ENCODE peak calls at places on chromosomes 5 and 9, in eight cellular contexts. J is stimulated activated naive B cell treated with anti-CD40 and anti-IgM and Interleukin-4, amounts not matched to agents 10 μg/mL and 1 μg/mL and 100 μg/mL, for 72 hours; P is left lung; I is fibroblast of villous mesenchyme; E is GM19239; R is M059J; Z is HS-27A; B is ELR. V is an unnamed sample.

GRCh38 chr9:109251080-109251775 is 69.6 kb downstream of the EPB41L4B start:
- DNase-seq in P (no peak), Z (no peak), R (peak; percentile 78), I (peak; percentile 11), J (no peak), E (no peak), B (peak; percentile 78), V (no peak)

GRCh38 chr5:171798413-171798812 is 12.8 kb downstream of the SMIM23 start:
- DNase-seq in P (no peak), E (no peak), R (no peak), Z (no peak), B (no peak), J (no peak), I (no peak), V (no peak)

GRCh38 chr9:31347082-31347617 is 1037.3 kb upstream of the ACO1 start:
- DNase-seq in B (no peak), Z (no peak), P (no peak), E (peak; percentile 14), I (peak; percentile 65), R (peak; percentile 51), J (no peak), V (no peak)

GRCh38 chr5:139726248-139726647 is 69.4 kb upstream of the PSD2 start:
- DNase-seq in E (no peak), I (no peak), Z (no peak), B (no peak), R (peak; percentile 79), P (no peak), J (no peak), V (no peak)

GRCh38 chr9:118038713-118039112 is 334.5 kb downstream of the TLR4 start:
- DNase-seq in I (no peak), B (no peak), R (no peak), E (no peak), J (no peak), P (no peak), Z (no peak), V (no peak)

GRCh38 chr5:149387081-149387611 is 8.1 kb upstream of the IL17B start:
- DNase-seq in J (no peak), E (no peak), I (peak; percentile 97), B (peak; percentile 20), P (no peak), R (peak; percentile 78), Z (no peak), V (no peak)

GRCh38 chr9:34218452-34218851 is 39.6 kb downstream of the UBAP1 start:
- DNase-seq in I (no peak), R (no peak), P (no peak), E (no peak), B (no peak), Z (no peak), J (no peak), V (no peak)

GRCh38 chr5:179376701-179377420 is 31.6 kb upstream of the ADAMTS2 start:
- DNase-seq in R (no peak), E (no peak), B (no peak), I (no peak), J (no peak), Z (no peak), P (no peak), V (no peak)

GRCh38 chr5:107431536-107431935 is 239.2 kb downstream of the EFNA5 start:
- DNase-seq in E (no peak), I (no peak), Z (no peak), J (no peak), B (no peak), P (no peak), R (no peak), V (no peak)

GRCh38 chr5:166401391-166401790 is 1890.1 kb upstream of the WWC1 start:
- DNase-seq in E (no peak), J (no peak), I (no peak), Z (no peak), P (no peak), R (no peak), B (no peak), V (no peak)

GRCh38 chr5:73028991-73029540 is 73.2 kb downstream of the FCHO2 start:
- DNase-seq in P (no peak), E (no peak), J (no peak), B (peak; percentile 7), I (no peak), Z (no peak), R (peak; percentile 4), V (no peak)

GRCh38 chr9:908806-909205 is 67.3 kb downstream of the DMRT1 start:
- DNase-seq in Z (no peak), I (no peak), R (no peak), P (no peak), J (no peak), E (no peak), B (no peak), V (no peak)

GRCh38 chr9:77935974-77936373 is 95.6 kb downstream of the GNAQ start:
- DNase-seq in Z (no peak), R (no peak), I (no peak), E (no peak), J (no peak), P (no peak), B (no peak), V (no peak)

GRCh38 chr5:133259199-133259997 is 207.6 kb downstream of the HSPA4 start:
- DNase-seq in B (no peak), I (no peak), P (no peak), R (no peak), Z (no peak), J (no peak), E (no peak), V (no peak)

GRCh38 chr9:108784998-108785397 is 70.8 kb downstream of the ACTL7B start:
- DNase-seq in I (peak; percentile 55), E (no peak), J (no peak), Z (no peak), P (no peak), B (no peak), R (peak; percentile 70), V (no peak)

GRCh38 chr5:145827275-145827674 is 7.9 kb downstream of the PRELID2 start:
- DNase-seq in R (no peak), I (no peak), P (no peak), E (no peak), Z (no peak), J (no peak), B (no peak), V (no peak)

GRCh38 chr5:111498346-111498745 is 14.0 kb downstream of the STARD4 start:
- DNase-seq in J (no peak), P (no peak), Z (no peak), R (no peak), E (no peak), I (no peak), B (no peak), V (no peak)

GRCh38 chr9:70101265-70101664 is 57.6 kb downstream of the MAMDC2 start:
- DNase-seq in P (no peak), R (peak; percentile 32), Z (no peak), I (peak; percentile 42), J (no peak), B (peak; percentile 49), E (no peak), V (no peak)

GRCh38 chr5:75523275-75523674 is 11.6 kb downstream of the POLK start:
- DNase-seq in Z (no peak), E (no peak), I (no peak), J (no peak), P (no peak), B (no peak), R (no peak), V (no peak)

GRCh38 chr5:78638423-78638822 is 10.1 kb downstream of the LHFPL2 start:
- DNase-seq in R (peak; percentile 100), I (peak; percentile 92), J (no peak), P (no peak), E (no peak), Z (peak; percentile 7), B (peak; percentile 100), V (no peak)

GRCh38 chr9:100554935-100555401 is 22.9 kb upstream of the CAVIN4 start:
- DNase-seq in E (no peak), P (no peak), J (no peak), B (no peak), I (peak; percentile 64), R (no peak), Z (no peak), V (no peak)

GRCh38 chr5:55923177-55923872 is 71.4 kb downstream of the IL6ST start:
- DNase-seq in R (peak; percentile 52), E (no peak), B (peak; percentile 65), J (no peak), Z (no peak), I (no peak), P (no peak), V (no peak)

GRCh38 chr5:83590966-83591365 is 119.4 kb downstream of the VCAN start:
- DNase-seq in P (no peak), E (no peak), R (no peak), J (no peak), I (no peak), Z (no peak), B (no peak), V (no peak)

GRCh38 chr5:56115589-56115988 is 117.5 kb downstream of the ANKRD55 start:
- DNase-seq in B (no peak), Z (no peak), P (no peak), R (no peak), I (no peak), E (no peak), J (no peak), V (no peak)

GRCh38 chr9:35681341-35682002 is 7.7 kb downstream of the CA9 start:
- DNase-seq in B (peak; percentile 39), I (no peak), Z (no peak), R (peak; percentile 39), J (no peak), P (no peak), E (no peak), V (no peak)

GRCh38 chr5:135398855-135399837 is at the start of gene MACROH2A1:
- DNase-seq in B (peak; percentile 91), J (peak; percentile 83), P (peak; percentile 99), R (peak; percentile 85), E (peak; percentile 89), I (peak; percentile 82), Z (no peak), V (peak; percentile 90)

GRCh38 chr5:112109331-112109993 is 309.6 kb downstream of the EPB41L4A start:
- DNase-seq in B (no peak), R (peak; percentile 54), Z (no peak), I (peak; percentile 90), J (no peak), E (no peak), P (no peak), V (no peak)

GRCh38 chr5:126538579-126538978 is 56.4 kb downstream of the ALDH7A1 start:
- DNase-seq in P (no peak), J (no peak), E (no peak), Z (no peak), B (no peak), R (no peak), I (no peak), V (no peak)

GRCh38 chr9:111839387-111839786 is 44.6 kb upstream of the SHOC1 start:
- DNase-seq in P (no peak), J (no peak), Z (no peak), E (no peak), B (peak; percentile 44), I (peak; percentile 93), R (peak; percentile 21), V (peak; percentile 49)

GRCh38 chr9:108889649-108890067 is 27.6 kb downstream of the ACTL7A start:
- DNase-seq in Z (no peak), R (peak; percentile 60), I (peak; percentile 27), E (no peak), B (peak; percentile 59), P (no peak), J (no peak), V (no peak)

GRCh38 chr5:33023649-33024048 is 312.5 kb downstream of the NPR3 start:
- DNase-seq in R (no peak), E (no peak), B (no peak), Z (no peak), P (no peak), I (no peak), J (no peak), V (no peak)

GRCh38 chr5:130227699-130228098 is 323.4 kb downstream of the CHSY3 start:
- DNase-seq in R (no peak), B (no peak), J (no peak), E (no peak), P (no peak), I (no peak), Z (no peak), V (no peak)

GRCh38 chr9:130590305-130590704 is 10.9 kb downstream of the FUBP3 start:
- DNase-seq in E (no peak), P (no peak), J (no peak), R (no peak), I (no peak), B (no peak), Z (no peak), V (no peak)

GRCh38 chr9:115157245-115157674 is 39.3 kb upstream of the TNC start:
- DNase-seq in J (no peak), I (peak; percentile 75), B (peak; percentile 91), Z (no peak), P (no peak), R (peak; percentile 96), E (no peak), V (no peak)